ENCODE peak calls at places on chromosomes 5 and 9, in six cellular contexts. K, N, P, Z, E and R are unnamed samples.

GRCh38 chr5:159601216-159601615 is 270.9 kb upstream of the IL12B start:
- DNase-seq in K (no peak), N (no peak), P (no peak), Z (peak; percentile 4), E (no peak), R (no peak)

GRCh38 chr5:102589661-102590060 is 90.9 kb upstream of the SLCO6A1 start:
- DNase-seq in K (no peak), N (no peak), P (no peak), Z (no peak), E (no peak), R (no peak)

GRCh38 chr9:116181853-116182610 is 28.4 kb downstream of the PAPPA start:
- DNase-seq in K (no peak), N (no peak), P (peak; percentile 51), Z (no peak), E (no peak), R (no peak)

GRCh38 chr5:2910401-2911175 is 159.1 kb upstream of the IRX2 start:
- DNase-seq in K (no peak), N (no peak), P (no peak), Z (peak; percentile 91), E (no peak), R (no peak)

GRCh38 chr5:2909035-2909434 is 157.6 kb upstream of the IRX2 start:
- DNase-seq in K (no peak), N (no peak), P (no peak), Z (no peak), E (no peak), R (no peak)

GRCh38 chr5:172902497-172903472 is 56.4 kb upstream of the RPL26L1 start:
- DNase-seq in K (peak; percentile 46), N (no peak), P (peak; percentile 99), Z (peak; percentile 97), E (peak; percentile 99), R (peak; percentile 78)

GRCh38 chr9:109903515-109904138 is 123.6 kb downstream of the PALM2AKAP2 start:
- DNase-seq in K (peak; percentile 82), N (no peak), P (peak; percentile 83), Z (no peak), E (peak; percentile 69), R (peak; percentile 70)

GRCh38 chr5:94288937-94289336 is 329.5 kb downstream of the KIAA0825 start:
- DNase-seq in K (no peak), N (no peak), P (peak; percentile 63), Z (no peak), E (no peak), R (no peak)

GRCh38 chr5:65955746-65956145 is 29.4 kb downstream of the ERBIN start:
- DNase-seq in K (no peak), N (no peak), P (no peak), Z (no peak), E (no peak), R (no peak)

GRCh38 chr9:138037140-138037539 is 159.6 kb downstream of the CACNA1B start:
- DNase-seq in K (no peak), N (no peak), P (no peak), Z (no peak), E (no peak), R (no peak)

GRCh38 chr5:128109138-128109537 is 25.6 kb downstream of the SLC12A2 start:
- DNase-seq in K (no peak), N (no peak), P (no peak), Z (no peak), E (no peak), R (peak; percentile 57)

GRCh38 chr9:113738898-113739604 is 137.1 kb upstream of the ZNF618 start:
- DNase-seq in K (no peak), N (no peak), P (no peak), Z (peak; percentile 45), E (no peak), R (no peak)

GRCh38 chr5:115624994-115625393 is 842 bp downstream of the TMED7 start:
- DNase-seq in K (no peak), N (no peak), P (no peak), Z (no peak), E (no peak), R (no peak)

GRCh38 chr5:79628276-79628675 is 16.0 kb downstream of the TENT2 start:
- DNase-seq in K (no peak), N (no peak), P (no peak), Z (no peak), E (no peak), R (no peak)

GRCh38 chr5:159442210-159442850 is 112.0 kb upstream of the IL12B start:
- DNase-seq in K (no peak), N (no peak), P (peak; percentile 23), Z (no peak), E (no peak), R (no peak)

GRCh38 chr5:157306690-157307089 is 40.8 kb downstream of the CYFIP2 start:
- DNase-seq in K (no peak), N (no peak), P (no peak), Z (no peak), E (no peak), R (no peak)

GRCh38 chr5:36440300-36440699 is 138.6 kb upstream of the RANBP3L start:
- DNase-seq in K (no peak), N (no peak), P (no peak), Z (no peak), E (no peak), R (no peak)

GRCh38 chr9:26243722-26244121 is 565.5 kb upstream of the TUSC1 start:
- DNase-seq in K (peak; percentile 86), N (no peak), P (peak; percentile 85), Z (no peak), E (no peak), R (no peak)

GRCh38 chr5:10550222-10550995 is 13.5 kb upstream of the ANKRD33B start:
- DNase-seq in K (no peak), N (no peak), P (no peak), Z (no peak), E (no peak), R (no peak)

GRCh38 chr9:34651286-34651685 is 699 bp upstream of the IL11RA start:
- DNase-seq in K (peak; percentile 20), N (no peak), P (peak; percentile 54), Z (no peak), E (peak; percentile 63), R (peak; percentile 47)

GRCh38 chr9:34650816-34651215 is 1.2 kb upstream of the IL11RA start:
- DNase-seq in K (no peak), N (no peak), P (peak; percentile 26), Z (no peak), E (peak; percentile 52), R (no peak)

GRCh38 chr9:34652608-34653007 is 623 bp downstream of the IL11RA start:
- DNase-seq in K (no peak), N (no peak), P (no peak), Z (no peak), E (no peak), R (no peak)

GRCh38 chr9:34653131-34653530 is 1.1 kb downstream of the IL11RA start:
- DNase-seq in K (peak; percentile 32), N (no peak), P (peak; percentile 52), Z (no peak), E (no peak), R (no peak)

GRCh38 chr9:34651876-34652602 is at the start of gene IL11RA:
- DNase-seq in K (peak; percentile 82), N (peak; percentile 75), P (peak; percentile 84), Z (peak; percentile 96), E (peak; percentile 90), R (peak; percentile 90)
- TF ChIP-seq POLR2A in K (no peak), N (no peak), P (no peak), Z (no peak), E (no peak), R (peak; percentile 61)

GRCh38 chr9:134152488-134152887 is 11.9 kb downstream of the RNU6ATAC start:
- DNase-seq in K (no peak), N (no peak), P (no peak), Z (no peak), E (no peak), R (no peak)
- H3K36me3 ChIP-seq in K (peaks cover 22% of the 10 kb centered on the region), N (peaks cover 8% of the 10 kb centered on the region), P (peaks cover 80% of the 10 kb centered on the region), Z (peaks cover 99% of the 10 kb centered on the region), E (peaks cover 49% of the 10 kb centered on the region), R (no peaks in the 10 kb centered on the region)

GRCh38 chr5:14440598-14441401 is 140.8 kb upstream of the OTULINL start:
- DNase-seq in K (peak; percentile 84), N (no peak), P (peak; percentile 97), Z (no peak), E (peak; percentile 55), R (peak; percentile 32)
- TF ChIP-seq POLR2A in K (no peak), N (no peak), P (peak; percentile 19), Z (no peak), E (no peak), R (peak; percentile 11)

GRCh38 chr5:111596705-111597104 is 84.4 kb upstream of the STARD4 start:
- DNase-seq in K (no peak), N (no peak), P (no peak), Z (no peak), E (no peak), R (no peak)
- H3K36me3 ChIP-seq in K (no peaks in the 10 kb centered on the region), N (no peaks in the 10 kb centered on the region), P (no peaks in the 10 kb centered on the region), Z (no peaks in the 10 kb centered on the region), E (no peaks in the 10 kb centered on the region), R (no peaks in the 10 kb centered on the region)

GRCh38 chr5:62256161-62257017 is 49.6 kb upstream of the KIF2A start:
- DNase-seq in K (peak; percentile 57), N (no peak), P (no peak), Z (no peak), E (no peak), R (no peak)
- TF ChIP-seq POLR2A in K (no peak), N (no peak), P (no peak), Z (no peak), E (no peak), R (no peak)

GRCh38 chr5:32625106-32625505 is 39.7 kb downstream of the SUB1 start:
- DNase-seq in K (no peak), N (no peak), P (no peak), Z (peak; percentile 17), E (no peak), R (no peak)
- H3K36me3 ChIP-seq in K (no peaks in the 10 kb centered on the region), N (no peaks in the 10 kb centered on the region), P (no peaks in the 10 kb centered on the region), Z (no peaks in the 10 kb centered on the region), E (no peaks in the 10 kb centered on the region), R (no peaks in the 10 kb centered on the region)

GRCh38 chr5:75235711-75236110 is 967 bp downstream of the ANKRD31 start:
- DNase-seq in K (no peak), N (no peak), P (no peak), Z (no peak), E (no peak), R (no peak)

GRCh38 chr5:75239681-75240080 is 3.0 kb upstream of the ANKRD31 start:
- DNase-seq in K (no peak), N (no peak), P (no peak), Z (no peak), E (no peak), R (no peak)

GRCh38 chr5:75234251-75234650 is 2.4 kb downstream of the ANKRD31 start:
- DNase-seq in K (no peak), N (no peak), P (no peak), Z (no peak), E (no peak), R (no peak)

GRCh38 chr5:75242067-75242466 is 5.4 kb upstream of the ANKRD31 start:
- DNase-seq in K (no peak), N (no peak), P (no peak), Z (no peak), E (no peak), R (no peak)

GRCh38 chr5:75236322-75237316 is at the start of gene ANKRD31:
- DNase-seq in K (peak; percentile 71), N (peak; percentile 77), P (peak; percentile 66), Z (no peak), E (peak; percentile 86), R (peak; percentile 91)
- TF ChIP-seq POLR2A in K (peak; percentile 38), N (no peak), P (peak; percentile 46), Z (no peak), E (no peak), R (peak; percentile 38)